ENCODE peak calls at places on chromosomes 6 and 20, in five cellular contexts. E is fibroblast of mammary gland; K is activated T-cell treated with anti-CD3 and anti-CD28 coated beads, Interleukin-2, amount 50 U/mL, for 72 hours; U is mesothelial cell of epicardium; G is MCF 10A. F is an unnamed sample.

GRCh38 chr6:63267046-63267445 is 52.7 kb downstream of the LGSN start:
- DNase-seq in E (no peak), K (no peak), G (no peak), U (no peak), F (no peak)

GRCh38 chr20:24470031-24470781 is 777 bp downstream of the SYNDIG1 start:
- DNase-seq in K (no peak), U (no peak), G (no peak), E (no peak), F (no peak)

GRCh38 chr6:163814494-163815364 is 400.2 kb downstream of the QKI start:
- DNase-seq in K (no peak), U (no peak), G (peak; percentile 91), E (peak; percentile 96), F (no peak)

GRCh38 chr6:13396241-13396792 is 68.0 kb upstream of the TBC1D7 start:
- DNase-seq in G (peak; percentile 27), E (no peak), U (no peak), K (no peak), F (no peak)

GRCh38 chr6:113361014-113361645 is 496.0 kb upstream of the MARCKS start:
- DNase-seq in K (no peak), U (no peak), E (peak; percentile 78), G (peak; percentile 47), F (peak; percentile 95)

GRCh38 chr6:1222426-1223311 is 89.2 kb upstream of the FOXQ1 start:
- DNase-seq in E (no peak), U (no peak), K (no peak), G (no peak), F (no peak)

GRCh38 chr6:111481836-111482235 is 1.2 kb downstream of the REV3L start:
- DNase-seq in U (no peak), E (peak; percentile 31), K (no peak), G (peak; percentile 55), F (no peak)

GRCh38 chr6:27757307-27757706 is 154.9 kb downstream of the OR2B2 start:
- DNase-seq in K (peak; percentile 73), G (no peak), U (peak; percentile 54), E (no peak), F (no peak)

GRCh38 chr6:97669191-97669651 is 386.2 kb upstream of the MMS22L start:
- DNase-seq in E (no peak), G (no peak), K (peak; percentile 19), U (no peak), F (no peak)

GRCh38 chr6:37503486-37503980 is 3.8 kb upstream of the CCDC167 start:
- DNase-seq in G (no peak), U (no peak), K (no peak), E (no peak), F (no peak)

GRCh38 chr6:6915219-6915618 is 192.5 kb upstream of the RREB1 start:
- DNase-seq in E (peak; percentile 24), U (no peak), K (no peak), G (peak; percentile 43), F (no peak)

GRCh38 chr20:9258891-9259290 is 190.0 kb downstream of the PLCB4 start:
- DNase-seq in E (no peak), U (no peak), G (no peak), K (no peak), F (no peak)

GRCh38 chr20:44309763-44310663 is 989 bp downstream of the FITM2 start:
- DNase-seq in K (no peak), G (peak; percentile 43), U (no peak), E (peak; percentile 87), F (peak; percentile 9)

GRCh38 chr6:52307900-52308372 is 23.4 kb upstream of the MCM3 start:
- DNase-seq in U (no peak), G (no peak), E (no peak), K (no peak), F (no peak)

GRCh38 chr20:45407067-45407745 is 883 bp upstream of the DBNDD2 start:
- DNase-seq in U (peak; percentile 51), G (no peak), E (peak; percentile 35), K (peak; percentile 21), F (peak; percentile 48)

GRCh38 chr6:28496099-28496779 is 19.4 kb downstream of the GPX6 start:
- DNase-seq in U (no peak), E (peak; percentile 23), G (peak; percentile 6), K (no peak), F (peak; percentile 8)

GRCh38 chr6:145887969-145888368 is 73.4 kb upstream of the FBXO30 start:
- DNase-seq in K (no peak), G (peak; percentile 10), E (peak; percentile 25), U (no peak), F (peak; percentile 8)

GRCh38 chr6:1972961-1973360 is 272.4 kb downstream of the GMDS start:
- DNase-seq in E (peak; percentile 65), G (peak; percentile 58), K (no peak), U (no peak), F (no peak)

GRCh38 chr6:123598011-123598410 is 38.7 kb downstream of the TRDN start:
- DNase-seq in U (no peak), K (no peak), G (no peak), E (no peak), F (no peak)

GRCh38 chr6:125149256-125150144 is 4.1 kb upstream of the TPD52L1 start:
- DNase-seq in K (no peak), E (peak; percentile 71), U (no peak), G (peak; percentile 51), F (peak; percentile 84)

GRCh38 chr6:121434037-121434770 is 1.2 kb upstream of the GJA1 start:
- DNase-seq in E (peak; percentile 42), G (no peak), U (no peak), K (no peak), F (no peak)

GRCh38 chr6:105881608-105882007 is 204.5 kb upstream of the PRDM1 start:
- DNase-seq in G (no peak), K (no peak), E (no peak), U (no peak), F (no peak)

GRCh38 chr20:44572551-44573500 is 9.6 kb upstream of the PKIG start:
- DNase-seq in G (peak; percentile 85), U (no peak), K (no peak), E (peak; percentile 96), F (peak; percentile 94)

GRCh38 chr6:158004696-158005095 is 23.0 kb downstream of the SYNJ2 start:
- DNase-seq in E (no peak), U (no peak), G (no peak), K (no peak), F (no peak)

GRCh38 chr6:111423960-111424846 is 58.8 kb downstream of the REV3L start:
- DNase-seq in U (no peak), E (peak; percentile 27), K (no peak), G (peak; percentile 26), F (peak; percentile 18)

GRCh38 chr6:146545608-146546007 is 2.0 kb downstream of the RAB32 start:
- DNase-seq in G (peak; percentile 34), K (no peak), E (peak; percentile 54), U (no peak), F (peak; percentile 42)

GRCh38 chr6:43401730-43402129 is 25.6 kb upstream of the ABCC10 start:
- DNase-seq in E (no peak), G (no peak), U (no peak), K (no peak), F (no peak)

GRCh38 chr6:41723178-41723935 is 12.1 kb downstream of the TFEB start:
- DNase-seq in E (peak; percentile 88), U (peak; percentile 47), G (peak; percentile 92), K (no peak), F (peak; percentile 83)

GRCh38 chr6:168370310-168370991 is 50.9 kb upstream of the DACT2 start:
- DNase-seq in U (peak; percentile 89), G (peak; percentile 59), E (peak; percentile 33), K (peak; percentile 78), F (peak; percentile 5)

GRCh38 chr6:86609549-86610388 is 327.6 kb upstream of the HTR1E start:
- DNase-seq in K (no peak), G (no peak), E (no peak), U (no peak), F (no peak)

GRCh38 chr6:149385998-149386646 is 13.9 kb upstream of the SUMO4 start:
- DNase-seq in K (no peak), G (no peak), E (no peak), U (no peak), F (no peak)

GRCh38 chr6:75489025-75489424 is 4.6 kb downstream of the FILIP1 start:
- DNase-seq in E (no peak), U (no peak), K (no peak), G (no peak), F (no peak)

GRCh38 chr6:71072508-71072907 is 115.6 kb upstream of the B3GAT2 start:
- DNase-seq in G (peak; percentile 5), E (peak; percentile 69), K (no peak), U (no peak), F (peak; percentile 10)

GRCh38 chr20:45051497-45052060 is 49.3 kb downstream of the KCNS1 start:
- DNase-seq in G (no peak), K (no peak), U (no peak), E (no peak), F (no peak)

GRCh38 chr6:94645191-94645590 is 932.1 kb upstream of the MANEA start:
- DNase-seq in E (no peak), U (no peak), G (no peak), K (no peak), F (no peak)